ENCODE peak calls at places on chromosomes 6 and 20, in four cellular contexts. J is heart right ventricle; U is CD8-positive, alpha-beta memory T cell; F is upper lobe of right lung. D is an unnamed sample.
A peak's percentile ranks its signal among the peaks of the same experiment; 100 is the strongest.

GRCh38 chr6:148578837-148579236 is 168.0 kb upstream of the UST start:
- DNase-seq in J (no peak), U (no peak), F (no peak), D (no peak)

GRCh38 chr20:38321959-38322598 is 18.1 kb downstream of the BPI start:
- DNase-seq in J (no peak), U (no peak), F (no peak), D (peak; percentile 48)

GRCh38 chr6:119575721-119576120 is 226.2 kb upstream of the MAN1A1 start:
- DNase-seq in J (no peak), U (no peak), F (no peak), D (no peak)

GRCh38 chr6:125738276-125738675 is 11.2 kb upstream of the HEY2 start:
- DNase-seq in J (no peak), U (no peak), F (no peak), D (no peak)

GRCh38 chr20:31719644-31720485 is 2.8 kb downstream of the BCL2L1 start:
- DNase-seq in J (no peak), U (no peak), F (no peak), D (no peak)

GRCh38 chr6:16639689-16640480 is 121.4 kb downstream of the ATXN1 start:
- DNase-seq in J (no peak), U (no peak), F (no peak), D (no peak)

GRCh38 chr20:49214546-49214945 is 4.7 kb upstream of the DDX27 start:
- DNase-seq in J (no peak), U (no peak), F (no peak), D (no peak)

GRCh38 chr6:151370509-151371078 is 20.8 kb downstream of the ZBTB2 start:
- DNase-seq in J (no peak), U (no peak), F (no peak), D (no peak)

GRCh38 chr6:53069431-53069830 is 4.2 kb downstream of the FBXO9 start:
- DNase-seq in J (no peak), U (no peak), F (no peak), D (no peak)

GRCh38 chr6:17156112-17156921 is 54.5 kb downstream of the STMND1 start:
- DNase-seq in J (no peak), U (peak; percentile 63), F (no peak), D (peak; percentile 56)

GRCh38 chr6:94323853-94324252 is 904.5 kb upstream of the EPHA7 start:
- DNase-seq in J (no peak), U (no peak), F (no peak), D (no peak)

GRCh38 chr20:60057866-60058807 is 99.9 kb downstream of the CDH26 start:
- DNase-seq in J (peak; percentile 57), U (peak; percentile 53), F (peak; percentile 73), D (peak; percentile 26)

GRCh38 chr6:31180500-31180899 is 10.0 kb upstream of the POU5F1 start:
- DNase-seq in J (peak; percentile 80), U (peak; percentile 77), F (peak; percentile 86), D (peak; percentile 21)

GRCh38 chr6:42385339-42385738 is 66.4 kb downstream of the TRERF1 start:
- DNase-seq in J (no peak), U (no peak), F (no peak), D (no peak)

GRCh38 chr20:25984933-25985332 is 288.3 kb upstream of the ZNF337 start:
- DNase-seq in J (peak; percentile 40), U (peak; percentile 72), F (peak; percentile 73), D (peak; percentile 29)

GRCh38 chr20:50583422-50584150 is 73.4 kb downstream of the PTPN1 start:
- DNase-seq in J (no peak), U (peak; percentile 35), F (peak; percentile 55), D (no peak)

GRCh38 chr20:59356662-59357061 is 56.3 kb downstream of the EDN3 start:
- DNase-seq in J (no peak), U (no peak), F (no peak), D (no peak)

GRCh38 chr6:105691971-105692370 is 289.1 kb upstream of the PREP start:
- DNase-seq in J (no peak), U (no peak), F (no peak), D (no peak)

GRCh38 chr6:169985121-169986015 is 233.9 kb downstream of the ERMARD start:
- DNase-seq in J (no peak), U (peak; percentile 36), F (peak; percentile 82), D (no peak)

GRCh38 chr6:153024401-153025017 is 22.0 kb upstream of the MTRF1L start:
- DNase-seq in J (no peak), U (peak; percentile 49), F (no peak), D (no peak)

GRCh38 chr20:63319164-63320040 is 26.4 kb downstream of the COL20A1 start:
- DNase-seq in J (no peak), U (peak; percentile 27), F (peak; percentile 54), D (no peak)

GRCh38 chr6:2381872-2382661 is 136.7 kb upstream of the GMDS start:
- DNase-seq in J (peak; percentile 32), U (no peak), F (no peak), D (peak; percentile 7)

GRCh38 chr6:158655569-158656450 is 6.0 kb downstream of the SYTL3 start:
- DNase-seq in J (no peak), U (no peak), F (peak; percentile 78), D (no peak)
- H3K27ac ChIP-seq in J (no peak overlapping the region), U (no peak overlapping the region), F (peak overlapping the region; percentile 61), D (no peak overlapping the region)

GRCh38 chr6:143542915-143543314 is 31.4 kb upstream of the FUCA2 start:
- DNase-seq in J (no peak), U (no peak), F (no peak), D (no peak)
- H3K27ac ChIP-seq in J (no peak overlapping the region), U (no peak overlapping the region), F (no peak overlapping the region), D (no peak overlapping the region)

GRCh38 chr6:32621372-32621771 is 15.8 kb upstream of the HLA-DQA1 start:
- DNase-seq in J (no peak), U (no peak), F (no peak), D (no peak)

GRCh38 chr6:32625137-32625536 is 12.1 kb upstream of the HLA-DQA1 start:
- DNase-seq in J (no peak), U (no peak), F (no peak), D (no peak)

GRCh38 chr6:32622545-32623401 is 14.4 kb upstream of the HLA-DQA1 start:
- DNase-seq in J (peak; percentile 22), U (peak; percentile 63), F (no peak), D (no peak)

GRCh38 chr6:32624565-32624964 is 12.6 kb upstream of the HLA-DQA1 start:
- DNase-seq in J (no peak), U (no peak), F (no peak), D (no peak)

DNA sequence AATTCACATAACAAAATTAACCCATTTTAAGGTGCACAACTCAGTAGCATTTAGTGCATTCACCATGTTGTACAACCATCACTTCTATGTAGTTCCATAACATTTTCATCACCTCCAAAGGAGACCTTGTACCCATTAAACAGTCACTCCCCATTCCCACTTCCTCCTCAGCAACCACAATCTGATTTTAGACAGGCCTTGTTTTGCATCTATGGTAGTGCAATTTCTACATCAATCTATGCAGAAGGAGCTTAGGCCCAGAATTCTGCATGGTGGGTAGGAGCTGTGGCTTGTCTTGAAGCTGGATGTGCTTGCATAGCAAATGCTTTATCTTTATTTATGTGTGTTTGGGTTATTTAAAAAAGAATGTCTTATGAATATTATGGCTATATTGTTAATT is 13.5 kb upstream of the HLA-DQA1 start:
- DNase-seq in J (no peak), U (no peak), F (no peak), D (no peak)
- H3K27ac ChIP-seq in J (no peak overlapping the region), U (peak overlapping the region; percentile 16), F (peak overlapping the region; percentile 70), D (no peak overlapping the region)

GRCh38 chr6:87789198-87789899 is 87.3 kb upstream of the AKIRIN2 start:
- DNase-seq in J (no peak), U (no peak), F (no peak), D (no peak)

GRCh38 chr6:87791982-87792381 is 89.9 kb upstream of the AKIRIN2 start:
- DNase-seq in J (no peak), U (no peak), F (no peak), D (no peak)

GRCh38 chr6:87791485-87791884 is 89.5 kb upstream of the AKIRIN2 start:
- DNase-seq in J (no peak), U (no peak), F (no peak), D (no peak)

GRCh38 chr6:87789900-87790290 is 87.9 kb upstream of the AKIRIN2 start:
- DNase-seq in J (no peak), U (no peak), F (no peak), D (no peak)

DNA sequence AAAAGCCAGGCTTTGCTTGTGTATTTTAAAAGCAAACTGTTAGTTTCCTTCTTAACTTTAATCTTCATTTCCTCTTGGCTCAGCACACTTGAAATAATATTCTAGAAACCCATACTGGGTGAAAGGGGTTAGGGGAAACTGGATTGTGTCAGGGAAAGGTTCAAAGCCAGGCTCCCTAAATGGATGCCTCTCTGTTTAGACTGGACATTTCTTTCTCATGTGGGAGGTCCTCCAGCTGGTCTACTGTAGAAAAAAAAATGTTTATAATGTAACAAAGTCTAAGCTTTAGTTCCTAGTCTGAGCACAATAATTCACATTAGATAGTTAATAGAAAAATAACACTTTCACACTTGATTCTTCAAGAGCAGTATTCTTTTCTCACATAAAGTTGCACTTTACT is 89.0 kb upstream of the AKIRIN2 start:
- DNase-seq in J (no peak), U (no peak), F (no peak), D (no peak)
- H3K27ac ChIP-seq in J (no peak overlapping the region), U (no peak overlapping the region), F (no peak overlapping the region), D (no peak overlapping the region)

GRCh38 chr6:166560222-166560621 is 26.3 kb downstream of the RAMACL start:
- DNase-seq in J (no peak), U (no peak), F (no peak), D (no peak)
- H3K27ac ChIP-seq in J (no peak overlapping the region), U (no peak overlapping the region), F (no peak overlapping the region), D (no peak overlapping the region)

DNA sequence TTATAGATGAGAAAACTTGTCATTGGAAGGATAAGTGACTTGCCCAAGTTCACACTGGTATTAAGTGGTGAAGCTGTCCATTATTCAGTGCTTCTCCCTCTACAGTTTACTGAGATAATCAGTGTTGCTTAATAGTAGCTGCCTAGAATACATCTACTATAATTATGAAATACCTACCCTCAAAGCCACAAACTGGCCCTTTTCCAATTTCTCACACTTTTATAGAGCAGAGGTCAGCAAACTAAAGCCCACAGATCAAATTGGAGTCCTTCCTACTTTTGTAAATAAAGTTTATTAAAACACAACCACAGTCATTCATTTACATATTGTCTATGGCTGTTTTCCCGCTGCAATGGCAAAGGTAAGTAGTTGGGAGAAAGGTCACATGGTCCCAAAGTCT is 73.5 kb downstream of the EYS start:
- DNase-seq in J (no peak), U (no peak), F (no peak), D (no peak)
- H3K27ac ChIP-seq in J (no peak overlapping the region), U (no peak overlapping the region), F (no peak overlapping the region), D (no peak overlapping the region)

DNA sequence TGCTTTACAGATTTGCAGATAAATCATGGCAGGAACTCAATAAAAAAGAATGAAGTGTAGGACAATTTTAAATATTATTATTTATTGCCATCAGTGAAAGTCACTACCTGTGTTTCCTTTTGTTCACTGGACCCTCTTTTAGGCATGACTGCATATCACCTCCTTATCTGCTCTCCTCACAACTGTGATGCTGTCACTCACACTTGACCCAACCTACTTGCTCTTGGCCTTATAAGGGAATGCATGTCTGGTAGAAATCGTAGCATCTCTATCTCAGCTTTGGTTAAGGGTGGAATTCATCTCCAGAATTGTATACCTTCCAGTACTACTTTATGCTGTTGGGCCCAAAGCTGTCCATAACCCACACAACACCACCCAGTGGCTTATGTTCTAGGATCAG is 47.6 kb upstream of the RNF144B start:
- DNase-seq in J (no peak), U (no peak), F (no peak), D (no peak)
- H3K27ac ChIP-seq in J (no peak overlapping the region), U (no peak overlapping the region), F (no peak overlapping the region), D (no peak overlapping the region)